ENCODE peak calls at places on chromosome 6, in nine cellular contexts. One of them, this sample, is unnamed.

GRCh38 chr6:82283771-82284420 is 36.4 kb upstream of the IBTK start:
- DNase-seq in stimulated activated CD4-positive, alpha-beta T cell treated with anti-CD3 and anti-CD28 coated beads, Interleukin-2, amount 100 ng/mL, for 48 hours: no peak
- DNase-seq in fibroblast of the aortic adventitia: no peak
- DNase-seq in ureter: no peak
- DNase-seq in activated T-cell treated with anti-CD3 and anti-CD28 coated beads for 24 hours: no peak
- DNase-seq in GM18507: no peak
- DNase-seq in Calu3: no peak
- DNase-seq in fibroblast of lung: no peak
- DNase-seq in Right ventricle myocardium superior: no peak
- DNase-seq in this sample: no peak

GRCh38 chr6:170298688-170299087 is 7.8 kb upstream of the DLL1 start:
- DNase-seq in stimulated activated CD4-positive, alpha-beta T cell treated with anti-CD3 and anti-CD28 coated beads, Interleukin-2, amount 100 ng/mL, for 48 hours: no peak
- DNase-seq in fibroblast of the aortic adventitia: no peak
- DNase-seq in ureter: no peak
- DNase-seq in activated T-cell treated with anti-CD3 and anti-CD28 coated beads for 24 hours: no peak
- DNase-seq in GM18507: no peak
- DNase-seq in Calu3: no peak
- DNase-seq in fibroblast of lung: no peak
- DNase-seq in Right ventricle myocardium superior: no peak
- DNase-seq in this sample: no peak

GRCh38 chr6:170160031-170160627 is 130.7 kb downstream of the DLL1 start:
- DNase-seq in stimulated activated CD4-positive, alpha-beta T cell treated with anti-CD3 and anti-CD28 coated beads, Interleukin-2, amount 100 ng/mL, for 48 hours: peak
- DNase-seq in fibroblast of the aortic adventitia: no peak
- DNase-seq in ureter: no peak
- DNase-seq in activated T-cell treated with anti-CD3 and anti-CD28 coated beads for 24 hours: no peak
- DNase-seq in GM18507: no peak
- DNase-seq in Calu3: no peak
- DNase-seq in fibroblast of lung: no peak
- DNase-seq in Right ventricle myocardium superior: peak
- DNase-seq in this sample: no peak

GRCh38 chr6:22600059-22600458 is 30.7 kb downstream of the HDGFL1 start:
- DNase-seq in stimulated activated CD4-positive, alpha-beta T cell treated with anti-CD3 and anti-CD28 coated beads, Interleukin-2, amount 100 ng/mL, for 48 hours: no peak
- DNase-seq in fibroblast of the aortic adventitia: no peak
- DNase-seq in ureter: no peak
- DNase-seq in activated T-cell treated with anti-CD3 and anti-CD28 coated beads for 24 hours: no peak
- DNase-seq in GM18507: no peak
- DNase-seq in Calu3: no peak
- DNase-seq in fibroblast of lung: peak
- DNase-seq in Right ventricle myocardium superior: no peak
- DNase-seq in this sample: no peak

GRCh38 chr6:155174576-155175174 is 89.1 kb upstream of the CLDN20 start:
- DNase-seq in stimulated activated CD4-positive, alpha-beta T cell treated with anti-CD3 and anti-CD28 coated beads, Interleukin-2, amount 100 ng/mL, for 48 hours: peak
- DNase-seq in fibroblast of the aortic adventitia: peak
- DNase-seq in ureter: peak
- DNase-seq in activated T-cell treated with anti-CD3 and anti-CD28 coated beads for 24 hours: peak
- DNase-seq in GM18507: peak
- DNase-seq in Calu3: peak
- DNase-seq in fibroblast of lung: peak
- DNase-seq in Right ventricle myocardium superior: no peak
- DNase-seq in this sample: peak

GRCh38 chr6:131107166-131107565 is 28.1 kb upstream of the AKAP7 start:
- DNase-seq in stimulated activated CD4-positive, alpha-beta T cell treated with anti-CD3 and anti-CD28 coated beads, Interleukin-2, amount 100 ng/mL, for 48 hours: no peak
- DNase-seq in fibroblast of the aortic adventitia: peak
- DNase-seq in ureter: no peak
- DNase-seq in activated T-cell treated with anti-CD3 and anti-CD28 coated beads for 24 hours: no peak
- DNase-seq in GM18507: no peak
- DNase-seq in Calu3: peak
- DNase-seq in fibroblast of lung: peak
- DNase-seq in Right ventricle myocardium superior: no peak
- DNase-seq in this sample: no peak

GRCh38 chr6:112189494-112189893 is 64.9 kb downstream of the LAMA4 start:
- DNase-seq in stimulated activated CD4-positive, alpha-beta T cell treated with anti-CD3 and anti-CD28 coated beads, Interleukin-2, amount 100 ng/mL, for 48 hours: no peak
- DNase-seq in fibroblast of the aortic adventitia: peak
- DNase-seq in ureter: no peak
- DNase-seq in activated T-cell treated with anti-CD3 and anti-CD28 coated beads for 24 hours: no peak
- DNase-seq in GM18507: no peak
- DNase-seq in Calu3: no peak
- DNase-seq in fibroblast of lung: peak
- DNase-seq in Right ventricle myocardium superior: no peak
- DNase-seq in this sample: peak

GRCh38 chr6:32972353-32973143 is 4.2 kb downstream of the BRD2 start:
- DNase-seq in stimulated activated CD4-positive, alpha-beta T cell treated with anti-CD3 and anti-CD28 coated beads, Interleukin-2, amount 100 ng/mL, for 48 hours: no peak
- DNase-seq in fibroblast of the aortic adventitia: no peak
- DNase-seq in ureter: no peak
- DNase-seq in activated T-cell treated with anti-CD3 and anti-CD28 coated beads for 24 hours: no peak
- DNase-seq in GM18507: no peak
- DNase-seq in Calu3: no peak
- DNase-seq in fibroblast of lung: no peak
- DNase-seq in Right ventricle myocardium superior: peak
- DNase-seq in this sample: peak

GRCh38 chr6:166470863-166471410 is 88.2 kb upstream of the MPC1 start:
- DNase-seq in stimulated activated CD4-positive, alpha-beta T cell treated with anti-CD3 and anti-CD28 coated beads, Interleukin-2, amount 100 ng/mL, for 48 hours: no peak
- DNase-seq in fibroblast of the aortic adventitia: no peak
- DNase-seq in ureter: no peak
- DNase-seq in activated T-cell treated with anti-CD3 and anti-CD28 coated beads for 24 hours: no peak
- DNase-seq in GM18507: no peak
- DNase-seq in Calu3: no peak
- DNase-seq in fibroblast of lung: no peak
- DNase-seq in Right ventricle myocardium superior: no peak
- DNase-seq in this sample: no peak

GRCh38 chr6:73028124-73028766 is 197.1 kb downstream of the KHDC1L start:
- DNase-seq in stimulated activated CD4-positive, alpha-beta T cell treated with anti-CD3 and anti-CD28 coated beads, Interleukin-2, amount 100 ng/mL, for 48 hours: no peak
- DNase-seq in fibroblast of the aortic adventitia: no peak
- DNase-seq in ureter: no peak
- DNase-seq in activated T-cell treated with anti-CD3 and anti-CD28 coated beads for 24 hours: no peak
- DNase-seq in GM18507: no peak
- DNase-seq in Calu3: no peak
- DNase-seq in fibroblast of lung: no peak
- DNase-seq in Right ventricle myocardium superior: no peak
- DNase-seq in this sample: no peak

GRCh38 chr6:94177429-94177828 is 758.1 kb upstream of the EPHA7 start:
- DNase-seq in stimulated activated CD4-positive, alpha-beta T cell treated with anti-CD3 and anti-CD28 coated beads, Interleukin-2, amount 100 ng/mL, for 48 hours: no peak
- DNase-seq in fibroblast of the aortic adventitia: no peak
- DNase-seq in ureter: no peak
- DNase-seq in activated T-cell treated with anti-CD3 and anti-CD28 coated beads for 24 hours: no peak
- DNase-seq in GM18507: no peak
- DNase-seq in Calu3: no peak
- DNase-seq in fibroblast of lung: no peak
- DNase-seq in Right ventricle myocardium superior: no peak
- DNase-seq in this sample: no peak

GRCh38 chr6:133609404-133610270 is 279.3 kb upstream of the TCF21 start:
- DNase-seq in stimulated activated CD4-positive, alpha-beta T cell treated with anti-CD3 and anti-CD28 coated beads, Interleukin-2, amount 100 ng/mL, for 48 hours: no peak
- DNase-seq in fibroblast of the aortic adventitia: peak
- DNase-seq in ureter: no peak
- DNase-seq in activated T-cell treated with anti-CD3 and anti-CD28 coated beads for 24 hours: no peak
- DNase-seq in GM18507: no peak
- DNase-seq in Calu3: peak
- DNase-seq in fibroblast of lung: peak
- DNase-seq in Right ventricle myocardium superior: no peak
- DNase-seq in this sample: no peak

GRCh38 chr6:72246926-72247325 is 360.6 kb downstream of the RIMS1 start:
- DNase-seq in stimulated activated CD4-positive, alpha-beta T cell treated with anti-CD3 and anti-CD28 coated beads, Interleukin-2, amount 100 ng/mL, for 48 hours: no peak
- DNase-seq in fibroblast of the aortic adventitia: no peak
- DNase-seq in ureter: no peak
- DNase-seq in activated T-cell treated with anti-CD3 and anti-CD28 coated beads for 24 hours: no peak
- DNase-seq in GM18507: no peak
- DNase-seq in Calu3: peak
- DNase-seq in fibroblast of lung: no peak
- DNase-seq in Right ventricle myocardium superior: no peak
- DNase-seq in this sample: no peak

GRCh38 chr6:83436674-83437073 is 5.8 kb upstream of the ME1 start:
- DNase-seq in stimulated activated CD4-positive, alpha-beta T cell treated with anti-CD3 and anti-CD28 coated beads, Interleukin-2, amount 100 ng/mL, for 48 hours: no peak
- DNase-seq in fibroblast of the aortic adventitia: no peak
- DNase-seq in ureter: no peak
- DNase-seq in activated T-cell treated with anti-CD3 and anti-CD28 coated beads for 24 hours: no peak
- DNase-seq in GM18507: no peak
- DNase-seq in Calu3: no peak
- DNase-seq in fibroblast of lung: no peak
- DNase-seq in Right ventricle myocardium superior: no peak
- DNase-seq in this sample: no peak

GRCh38 chr6:129844118-129844891 is 16.8 kb downstream of the TMEM244 start:
- DNase-seq in stimulated activated CD4-positive, alpha-beta T cell treated with anti-CD3 and anti-CD28 coated beads, Interleukin-2, amount 100 ng/mL, for 48 hours: no peak
- DNase-seq in fibroblast of the aortic adventitia: peak
- DNase-seq in ureter: no peak
- DNase-seq in activated T-cell treated with anti-CD3 and anti-CD28 coated beads for 24 hours: no peak
- DNase-seq in GM18507: no peak
- DNase-seq in Calu3: no peak
- DNase-seq in fibroblast of lung: peak
- DNase-seq in Right ventricle myocardium superior: no peak
- DNase-seq in this sample: no peak

GRCh38 chr6:111707773-111708172 is 102.1 kb upstream of the TRAF3IP2 start:
- DNase-seq in stimulated activated CD4-positive, alpha-beta T cell treated with anti-CD3 and anti-CD28 coated beads, Interleukin-2, amount 100 ng/mL, for 48 hours: no peak
- DNase-seq in fibroblast of the aortic adventitia: no peak
- DNase-seq in ureter: no peak
- DNase-seq in activated T-cell treated with anti-CD3 and anti-CD28 coated beads for 24 hours: no peak
- DNase-seq in GM18507: no peak
- DNase-seq in Calu3: no peak
- DNase-seq in fibroblast of lung: no peak
- DNase-seq in Right ventricle myocardium superior: no peak
- DNase-seq in this sample: no peak

GRCh38 chr6:33975631-33976424 is 170.1 kb downstream of the GRM4 start:
- DNase-seq in stimulated activated CD4-positive, alpha-beta T cell treated with anti-CD3 and anti-CD28 coated beads, Interleukin-2, amount 100 ng/mL, for 48 hours: no peak
- DNase-seq in fibroblast of the aortic adventitia: no peak
- DNase-seq in ureter: peak
- DNase-seq in activated T-cell treated with anti-CD3 and anti-CD28 coated beads for 24 hours: no peak
- DNase-seq in GM18507: no peak
- DNase-seq in Calu3: no peak
- DNase-seq in fibroblast of lung: no peak
- DNase-seq in Right ventricle myocardium superior: no peak
- DNase-seq in this sample: no peak

GRCh38 chr6:135488023-135488422 is 9.5 kb downstream of the AHI1 start:
- DNase-seq in stimulated activated CD4-positive, alpha-beta T cell treated with anti-CD3 and anti-CD28 coated beads, Interleukin-2, amount 100 ng/mL, for 48 hours: no peak
- DNase-seq in fibroblast of the aortic adventitia: peak
- DNase-seq in ureter: no peak
- DNase-seq in activated T-cell treated with anti-CD3 and anti-CD28 coated beads for 24 hours: no peak
- DNase-seq in GM18507: no peak
- DNase-seq in Calu3: no peak
- DNase-seq in fibroblast of lung: peak
- DNase-seq in Right ventricle myocardium superior: no peak
- DNase-seq in this sample: no peak

GRCh38 chr6:25488156-25488555 is 163.9 kb upstream of the SCGN start:
- DNase-seq in stimulated activated CD4-positive, alpha-beta T cell treated with anti-CD3 and anti-CD28 coated beads, Interleukin-2, amount 100 ng/mL, for 48 hours: no peak
- DNase-seq in fibroblast of the aortic adventitia: no peak
- DNase-seq in ureter: no peak
- DNase-seq in activated T-cell treated with anti-CD3 and anti-CD28 coated beads for 24 hours: no peak
- DNase-seq in GM18507: no peak
- DNase-seq in Calu3: no peak
- DNase-seq in fibroblast of lung: no peak
- DNase-seq in Right ventricle myocardium superior: no peak
- DNase-seq in this sample: no peak

GRCh38 chr6:18380165-18380564 is 7.0 kb upstream of the RNF144B start:
- DNase-seq in stimulated activated CD4-positive, alpha-beta T cell treated with anti-CD3 and anti-CD28 coated beads, Interleukin-2, amount 100 ng/mL, for 48 hours: no peak
- DNase-seq in fibroblast of the aortic adventitia: no peak
- DNase-seq in ureter: no peak
- DNase-seq in activated T-cell treated with anti-CD3 and anti-CD28 coated beads for 24 hours: no peak
- DNase-seq in GM18507: no peak
- DNase-seq in Calu3: no peak
- DNase-seq in fibroblast of lung: no peak
- DNase-seq in Right ventricle myocardium superior: no peak
- DNase-seq in this sample: no peak

GRCh38 chr6:87736809-87737540 is 34.9 kb upstream of the AKIRIN2 start:
- DNase-seq in stimulated activated CD4-positive, alpha-beta T cell treated with anti-CD3 and anti-CD28 coated beads, Interleukin-2, amount 100 ng/mL, for 48 hours: no peak
- DNase-seq in fibroblast of the aortic adventitia: no peak
- DNase-seq in ureter: no peak
- DNase-seq in activated T-cell treated with anti-CD3 and anti-CD28 coated beads for 24 hours: no peak
- DNase-seq in GM18507: no peak
- DNase-seq in Calu3: no peak
- DNase-seq in fibroblast of lung: no peak
- DNase-seq in Right ventricle myocardium superior: no peak
- DNase-seq in this sample: no peak

GRCh38 chr6:149884215-149884614 is 13.7 kb downstream of the RAET1E start:
- DNase-seq in stimulated activated CD4-positive, alpha-beta T cell treated with anti-CD3 and anti-CD28 coated beads, Interleukin-2, amount 100 ng/mL, for 48 hours: no peak
- DNase-seq in fibroblast of the aortic adventitia: peak
- DNase-seq in ureter: no peak
- DNase-seq in activated T-cell treated with anti-CD3 and anti-CD28 coated beads for 24 hours: no peak
- DNase-seq in GM18507: no peak
- DNase-seq in Calu3: no peak
- DNase-seq in fibroblast of lung: peak
- DNase-seq in Right ventricle myocardium superior: peak
- DNase-seq in this sample: no peak

GRCh38 chr6:53986165-53986720 is 125.0 kb upstream of the MLIP start:
- DNase-seq in stimulated activated CD4-positive, alpha-beta T cell treated with anti-CD3 and anti-CD28 coated beads, Interleukin-2, amount 100 ng/mL, for 48 hours: no peak
- DNase-seq in fibroblast of the aortic adventitia: peak
- DNase-seq in ureter: no peak
- DNase-seq in activated T-cell treated with anti-CD3 and anti-CD28 coated beads for 24 hours: no peak
- DNase-seq in GM18507: peak
- DNase-seq in Calu3: peak
- DNase-seq in fibroblast of lung: peak
- DNase-seq in Right ventricle myocardium superior: no peak
- DNase-seq in this sample: no peak

GRCh38 chr6:1123406-1123805 is 188.5 kb upstream of the FOXQ1 start:
- DNase-seq in stimulated activated CD4-positive, alpha-beta T cell treated with anti-CD3 and anti-CD28 coated beads, Interleukin-2, amount 100 ng/mL, for 48 hours: no peak
- DNase-seq in fibroblast of the aortic adventitia: no peak
- DNase-seq in ureter: no peak
- DNase-seq in activated T-cell treated with anti-CD3 and anti-CD28 coated beads for 24 hours: no peak
- DNase-seq in GM18507: no peak
- DNase-seq in Calu3: no peak
- DNase-seq in fibroblast of lung: no peak
- DNase-seq in Right ventricle myocardium superior: no peak
- DNase-seq in this sample: no peak

GRCh38 chr6:106512048-106512957 is 117.0 kb downstream of the RTN4IP1 start:
- DNase-seq in stimulated activated CD4-positive, alpha-beta T cell treated with anti-CD3 and anti-CD28 coated beads, Interleukin-2, amount 100 ng/mL, for 48 hours: peak
- DNase-seq in fibroblast of the aortic adventitia: peak
- DNase-seq in ureter: peak
- DNase-seq in activated T-cell treated with anti-CD3 and anti-CD28 coated beads for 24 hours: peak
- DNase-seq in GM18507: no peak
- DNase-seq in Calu3: peak
- DNase-seq in fibroblast of lung: peak
- DNase-seq in Right ventricle myocardium superior: peak
- DNase-seq in this sample: peak

GRCh38 chr6:106736502-106736901 is 107.1 kb downstream of the QRSL1 start:
- DNase-seq in stimulated activated CD4-positive, alpha-beta T cell treated with anti-CD3 and anti-CD28 coated beads, Interleukin-2, amount 100 ng/mL, for 48 hours: no peak
- DNase-seq in fibroblast of the aortic adventitia: no peak
- DNase-seq in ureter: no peak
- DNase-seq in activated T-cell treated with anti-CD3 and anti-CD28 coated beads for 24 hours: no peak
- DNase-seq in GM18507: no peak
- DNase-seq in Calu3: no peak
- DNase-seq in fibroblast of lung: no peak
- DNase-seq in Right ventricle myocardium superior: no peak
- DNase-seq in this sample: no peak

GRCh38 chr6:136051140-136051775 is 198.9 kb downstream of the MTFR2 start:
- DNase-seq in stimulated activated CD4-positive, alpha-beta T cell treated with anti-CD3 and anti-CD28 coated beads, Interleukin-2, amount 100 ng/mL, for 48 hours: no peak
- DNase-seq in fibroblast of the aortic adventitia: peak
- DNase-seq in ureter: no peak
- DNase-seq in activated T-cell treated with anti-CD3 and anti-CD28 coated beads for 24 hours: no peak
- DNase-seq in GM18507: no peak
- DNase-seq in Calu3: no peak
- DNase-seq in fibroblast of lung: peak
- DNase-seq in Right ventricle myocardium superior: no peak
- DNase-seq in this sample: peak

GRCh38 chr6:113694278-113695077 is 162.7 kb upstream of the MARCKS start:
- DNase-seq in stimulated activated CD4-positive, alpha-beta T cell treated with anti-CD3 and anti-CD28 coated beads, Interleukin-2, amount 100 ng/mL, for 48 hours: no peak
- DNase-seq in fibroblast of the aortic adventitia: peak
- DNase-seq in ureter: no peak
- DNase-seq in activated T-cell treated with anti-CD3 and anti-CD28 coated beads for 24 hours: no peak
- DNase-seq in GM18507: no peak
- DNase-seq in Calu3: no peak
- DNase-seq in fibroblast of lung: peak
- DNase-seq in Right ventricle myocardium superior: no peak
- DNase-seq in this sample: no peak

GRCh38 chr6:160344281-160344680 is 3.9 kb upstream of the SLC22A3 start:
- DNase-seq in stimulated activated CD4-positive, alpha-beta T cell treated with anti-CD3 and anti-CD28 coated beads, Interleukin-2, amount 100 ng/mL, for 48 hours: no peak
- DNase-seq in fibroblast of the aortic adventitia: no peak
- DNase-seq in ureter: no peak
- DNase-seq in activated T-cell treated with anti-CD3 and anti-CD28 coated beads for 24 hours: no peak
- DNase-seq in GM18507: no peak
- DNase-seq in Calu3: no peak
- DNase-seq in fibroblast of lung: no peak
- DNase-seq in Right ventricle myocardium superior: no peak
- DNase-seq in this sample: no peak

GRCh38 chr6:64224819-64225218 is 589.2 kb downstream of the PHF3 start:
- DNase-seq in stimulated activated CD4-positive, alpha-beta T cell treated with anti-CD3 and anti-CD28 coated beads, Interleukin-2, amount 100 ng/mL, for 48 hours: no peak
- DNase-seq in fibroblast of the aortic adventitia: peak
- DNase-seq in ureter: no peak
- DNase-seq in activated T-cell treated with anti-CD3 and anti-CD28 coated beads for 24 hours: no peak
- DNase-seq in GM18507: no peak
- DNase-seq in Calu3: no peak
- DNase-seq in fibroblast of lung: no peak
- DNase-seq in Right ventricle myocardium superior: peak
- DNase-seq in this sample: peak

GRCh38 chr6:104486003-104486402 is 373.7 kb downstream of the HACE1 start:
- DNase-seq in stimulated activated CD4-positive, alpha-beta T cell treated with anti-CD3 and anti-CD28 coated beads, Interleukin-2, amount 100 ng/mL, for 48 hours: no peak
- DNase-seq in fibroblast of the aortic adventitia: no peak
- DNase-seq in ureter: no peak
- DNase-seq in activated T-cell treated with anti-CD3 and anti-CD28 coated beads for 24 hours: no peak
- DNase-seq in GM18507: no peak
- DNase-seq in Calu3: no peak
- DNase-seq in fibroblast of lung: no peak
- DNase-seq in Right ventricle myocardium superior: no peak
- DNase-seq in this sample: no peak

This sample was measured in heart right ventricle.